ENCODE peak calls at places on chromosomes 4 and X, in four cellular contexts. L, B, Q and F are unnamed samples.

GRCh38 chr4:137635108-137635507 is 102.8 kb upstream of the PCDH18 start:
- DNase-seq in B (no peak), Q (no peak), L (no peak), F (no peak)

GRCh38 chr4:179692251-179692650 is 2250.0 kb upstream of the AGA start:
- DNase-seq in B (no peak), Q (no peak), L (no peak), F (no peak)

GRCh38 chrX:132257116-132257515 is 37.9 kb upstream of the RAP2C start:
- DNase-seq in B (no peak), L (no peak), Q (no peak), F (no peak)

GRCh38 chr4:53622739-53623151 is 31.5 kb upstream of the LNX1 start:
- DNase-seq in Q (no peak), L (no peak), B (no peak), F (no peak)

GRCh38 chr4:108559067-108559793 is 61.1 kb upstream of the RPL34 start:
- DNase-seq in B (no peak), Q (no peak), L (no peak), F (no peak)

GRCh38 chr4:166432842-166433241 is 559.8 kb downstream of the TLL1 start:
- DNase-seq in B (no peak), L (no peak), Q (no peak), F (no peak)

GRCh38 chrX:129433461-129433860 is 89.8 kb downstream of the SMARCA1 start:
- DNase-seq in B (no peak), L (no peak), Q (no peak), F (no peak)

GRCh38 chr4:141022221-141022760 is 111.0 kb downstream of the RNF150 start:
- DNase-seq in L (no peak), Q (no peak), B (no peak), F (no peak)

GRCh38 chr4:79147251-79147650 is 178.6 kb downstream of the NAA11 start:
- DNase-seq in Q (no peak), L (no peak), B (no peak), F (no peak)

GRCh38 chrX:78455901-78456300 is 128.5 kb upstream of the CYSLTR1 start:
- DNase-seq in B (no peak), L (no peak), Q (no peak), F (no peak)

GRCh38 chr4:48173055-48173991 is 39.3 kb upstream of the TXK start:
- DNase-seq in B (no peak), L (no peak), Q (peak; percentile 56), F (no peak)

GRCh38 chrX:124679199-124679598 is 332.8 kb downstream of the SH2D1A start:
- DNase-seq in Q (no peak), B (no peak), L (no peak), F (no peak)

GRCh38 chr4:106864231-106864630 is 171.9 kb downstream of the DKK2 start:
- DNase-seq in L (no peak), B (no peak), Q (peak; percentile 36), F (no peak)

GRCh38 chr4:158163941-158164665 is 8.7 kb downstream of the GASK1B start:
- DNase-seq in B (no peak), L (no peak), Q (no peak), F (no peak)

GRCh38 chr4:30875659-30876269 is 155.6 kb downstream of the PCDH7 start:
- DNase-seq in Q (no peak), L (no peak), B (no peak), F (no peak)